ENCODE peak calls at places on chromosomes 12 and 14, in five cellular contexts. J, B, U, K and X are unnamed samples.

GRCh38 chr14:91250912-91251311 is 6.4 kb upstream of the GPR68 start:
- DNase-seq in J (no peak), B (no peak), U (no peak), K (no peak), X (no peak)

GRCh38 chr14:98138666-98139065 is 1133.3 kb downstream of the BCL11B start:
- DNase-seq in J (no peak), B (peak), U (no peak), K (no peak), X (no peak)

GRCh38 chr12:71710276-71711125 is 24.6 kb downstream of the TMEM19 start:
- DNase-seq in J (no peak), B (no peak), U (no peak), K (no peak), X (no peak)

GRCh38 chr14:106039400-106039799 is 513.0 kb downstream of the TMEM121 start:
- DNase-seq in J (no peak), B (no peak), U (no peak), K (no peak), X (no peak)

GRCh38 chr12:103572312-103572711 is 14.8 kb upstream of the STAB2 start:
- DNase-seq in J (no peak), B (no peak), U (no peak), K (no peak), X (no peak)

GRCh38 chr12:74280156-74280655 is 257.4 kb upstream of the ATXN7L3B start:
- DNase-seq in J (no peak), B (no peak), U (no peak), K (no peak), X (no peak)

GRCh38 chr12:106239241-106239950 is 8.4 kb downstream of the CKAP4 start:
- DNase-seq in J (no peak), B (no peak), U (no peak), K (no peak), X (no peak)

GRCh38 chr14:99415496-99416281 is 65.0 kb downstream of the SETD3 start:
- DNase-seq in J (no peak), B (peak), U (no peak), K (peak), X (no peak)

GRCh38 chr12:121791671-121792496 is 1.6 kb downstream of the RHOF start:
- DNase-seq in J (no peak), B (no peak), U (peak), K (no peak), X (no peak)